ENCODE peak calls at places on chromosomes 5 and 9, in four cellular contexts. One of them, this sample, is unnamed.
A peak's percentile ranks its signal among the peaks of the same experiment; 100 is the strongest.

GRCh38 chr5:58922392-58923171 is 339.7 kb downstream of the RAB3C start:
- DNase-seq in suprapubic skin: peak; percentile 82
- DNase-seq in HepG2: no peak
- DNase-seq in stomach: peak; percentile 85
- DNase-seq in this sample: peak; percentile 52

GRCh38 chr5:124599048-124599973 is 147.1 kb downstream of the ZNF608 start:
- DNase-seq in suprapubic skin: no peak
- DNase-seq in HepG2: peak; percentile 96
- DNase-seq in stomach: peak; percentile 70
- DNase-seq in this sample: no peak

GRCh38 chr9:113309204-113309813 is 6.1 kb upstream of the RNF183 start:
- DNase-seq in suprapubic skin: no peak
- DNase-seq in HepG2: peak; percentile 53
- DNase-seq in stomach: peak; percentile 28
- DNase-seq in this sample: no peak

GRCh38 chr5:151139015-151139414 is 18.6 kb downstream of the ANXA6 start:
- DNase-seq in suprapubic skin: no peak
- DNase-seq in HepG2: no peak
- DNase-seq in stomach: no peak
- DNase-seq in this sample: no peak

GRCh38 chr5:157554180-157555030 is 21.2 kb downstream of the ADAM19 start:
- DNase-seq in suprapubic skin: no peak
- DNase-seq in HepG2: no peak
- DNase-seq in stomach: no peak
- DNase-seq in this sample: no peak

GRCh38 chr9:73845954-73846690 is 651.0 kb upstream of the RORB start:
- DNase-seq in suprapubic skin: no peak
- DNase-seq in HepG2: no peak
- DNase-seq in stomach: no peak
- DNase-seq in this sample: no peak

GRCh38 chr9:127792417-127793031 is 6.7 kb downstream of the CDK9 start:
- DNase-seq in suprapubic skin: no peak
- DNase-seq in HepG2: no peak
- DNase-seq in stomach: no peak
- DNase-seq in this sample: peak; percentile 7

GRCh38 chr5:1763960-1764605 is 35.6 kb downstream of the MRPL36 start:
- DNase-seq in suprapubic skin: peak; percentile 55
- DNase-seq in HepG2: no peak
- DNase-seq in stomach: no peak
- DNase-seq in this sample: peak; percentile 35

GRCh38 chr5:108168915-108169314 is 213.0 kb downstream of the FBXL17 start:
- DNase-seq in suprapubic skin: no peak
- DNase-seq in HepG2: no peak
- DNase-seq in stomach: no peak
- DNase-seq in this sample: no peak

GRCh38 chr5:57413145-57413544 is 69.5 kb downstream of the ACTBL2 start:
- DNase-seq in suprapubic skin: no peak
- DNase-seq in HepG2: no peak
- DNase-seq in stomach: no peak
- DNase-seq in this sample: no peak

GRCh38 chr9:122402403-122403268 is 31.8 kb downstream of the PTGS1 start:
- DNase-seq in suprapubic skin: no peak
- DNase-seq in HepG2: peak; percentile 27
- DNase-seq in stomach: no peak
- DNase-seq in this sample: no peak

GRCh38 chr5:170296935-170297588 is 515 bp downstream of the LCP2 start:
- DNase-seq in suprapubic skin: no peak
- DNase-seq in HepG2: no peak
- DNase-seq in stomach: no peak
- DNase-seq in this sample: no peak

GRCh38 chr9:133103987-133104505 is 17.0 kb downstream of the RALGDS start:
- DNase-seq in suprapubic skin: peak; percentile 64
- DNase-seq in HepG2: no peak
- DNase-seq in stomach: peak; percentile 22
- DNase-seq in this sample: no peak

GRCh38 chr9:116008278-116008677 is 145.3 kb upstream of the PAPPA start:
- DNase-seq in suprapubic skin: no peak
- DNase-seq in HepG2: no peak
- DNase-seq in stomach: no peak
- DNase-seq in this sample: no peak

GRCh38 chr9:127353882-127354281 is 43.1 kb upstream of the SLC2A8 start:
- DNase-seq in suprapubic skin: no peak
- DNase-seq in HepG2: no peak
- DNase-seq in stomach: no peak
- DNase-seq in this sample: no peak

GRCh38 chr5:43000198-43000840 is 39.8 kb downstream of the ANXA2R start:
- DNase-seq in suprapubic skin: no peak
- DNase-seq in HepG2: no peak
- DNase-seq in stomach: no peak
- DNase-seq in this sample: no peak

GRCh38 chr9:70100362-70100761 is 56.7 kb downstream of the MAMDC2 start:
- DNase-seq in suprapubic skin: no peak
- DNase-seq in HepG2: no peak
- DNase-seq in stomach: no peak
- DNase-seq in this sample: peak; percentile 35

GRCh38 chr5:179765400-179765799 is 28.4 kb upstream of the LTC4S start:
- DNase-seq in suprapubic skin: no peak
- DNase-seq in HepG2: no peak
- DNase-seq in stomach: no peak
- DNase-seq in this sample: no peak

GRCh38 chr5:24642022-24642421 is 2.8 kb downstream of the CDH10 start:
- DNase-seq in suprapubic skin: no peak
- DNase-seq in HepG2: peak; percentile 16
- DNase-seq in stomach: no peak
- DNase-seq in this sample: no peak
- TF ChIP-seq CTCF in suprapubic skin: no peak
- TF ChIP-seq CTCF in HepG2: peak; percentile 55
- TF ChIP-seq CTCF in stomach: no peak
- TF ChIP-seq CTCF in this sample: no peak

DNA sequence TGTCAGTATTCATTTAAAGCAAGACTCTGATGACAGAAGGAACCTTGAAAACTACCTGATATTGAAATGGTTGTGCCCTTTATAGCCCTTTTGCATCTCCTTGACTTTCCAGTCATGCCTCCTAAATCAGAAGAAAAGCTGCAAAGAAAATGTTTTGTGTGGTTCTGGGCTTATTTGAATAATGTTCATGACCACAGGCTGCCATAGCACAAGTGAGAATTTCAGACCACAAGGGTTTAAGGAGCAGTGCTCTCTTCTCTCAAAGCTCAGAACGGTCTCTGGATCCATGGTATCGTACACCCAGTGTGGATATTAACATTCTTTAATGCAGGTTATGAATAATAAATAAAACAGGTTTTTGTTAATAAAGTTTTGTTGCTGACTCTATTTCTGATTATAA is 54.2 kb downstream of the GPR107 start:
- DNase-seq in suprapubic skin: no peak
- DNase-seq in HepG2: no peak
- DNase-seq in stomach: no peak
- DNase-seq in this sample: no peak
- H3K4me3 ChIP-seq in suprapubic skin: no peak overlapping the region
- H3K4me3 ChIP-seq in HepG2: no peak overlapping the region
- H3K4me3 ChIP-seq in stomach: no peak overlapping the region
- H3K4me3 ChIP-seq in this sample: no peak overlapping the region

GRCh38 chr9:717722-718121 is 123.8 kb upstream of the DMRT1 start:
- DNase-seq in suprapubic skin: no peak
- DNase-seq in HepG2: no peak
- DNase-seq in stomach: no peak
- DNase-seq in this sample: no peak

GRCh38 chr9:713046-713445 is 128.5 kb upstream of the DMRT1 start:
- DNase-seq in suprapubic skin: no peak
- DNase-seq in HepG2: no peak
- DNase-seq in stomach: no peak
- DNase-seq in this sample: no peak

GRCh38 chr9:715743-716400 is 125.6 kb upstream of the DMRT1 start:
- DNase-seq in suprapubic skin: no peak
- DNase-seq in HepG2: peak; percentile 53
- DNase-seq in stomach: no peak
- DNase-seq in this sample: no peak

GRCh38 chr9:714675-715074 is 126.8 kb upstream of the DMRT1 start:
- DNase-seq in suprapubic skin: no peak
- DNase-seq in HepG2: no peak
- DNase-seq in stomach: no peak
- DNase-seq in this sample: no peak

GRCh38 chr9:715310-715709 is 126.2 kb upstream of the DMRT1 start:
- DNase-seq in suprapubic skin: no peak
- DNase-seq in HepG2: no peak
- DNase-seq in stomach: no peak
- DNase-seq in this sample: no peak
- TF ChIP-seq EP300 in suprapubic skin: no peak
- TF ChIP-seq EP300 in HepG2: no peak
- TF ChIP-seq EP300 in stomach: no peak
- TF ChIP-seq EP300 in this sample: no peak

GRCh38 chr5:81700166-81700565 is 50.7 kb downstream of the SSBP2 start:
- DNase-seq in suprapubic skin: no peak
- DNase-seq in HepG2: no peak
- DNase-seq in stomach: no peak
- DNase-seq in this sample: no peak

GRCh38 chr5:81708889-81709288 is 42.0 kb downstream of the SSBP2 start:
- DNase-seq in suprapubic skin: no peak
- DNase-seq in HepG2: no peak
- DNase-seq in stomach: no peak
- DNase-seq in this sample: no peak

GRCh38 chr5:81698806-81699205 is 52.1 kb downstream of the SSBP2 start:
- DNase-seq in suprapubic skin: no peak
- DNase-seq in HepG2: no peak
- DNase-seq in stomach: no peak
- DNase-seq in this sample: no peak

DNA sequence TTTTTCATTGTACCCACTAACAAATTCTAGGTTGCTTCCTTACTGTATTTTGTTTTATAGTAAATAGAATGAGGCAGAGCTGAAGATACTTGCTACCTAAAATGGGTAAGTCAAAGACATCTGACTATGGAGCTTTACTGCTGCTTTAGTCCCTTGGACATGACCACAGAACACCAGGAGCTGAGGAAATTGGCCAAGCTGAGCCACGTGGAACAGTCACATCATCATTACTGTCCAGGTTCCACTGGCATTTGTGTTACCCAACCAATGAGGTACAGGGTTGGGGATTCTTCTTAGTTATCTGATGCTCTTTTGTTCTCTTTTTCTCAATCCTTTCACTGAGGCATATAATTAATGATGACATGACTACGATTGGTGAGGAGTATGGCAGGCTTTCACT is 47.1 kb downstream of the SSBP2 start:
- DNase-seq in suprapubic skin: no peak
- DNase-seq in HepG2: no peak
- DNase-seq in stomach: no peak
- DNase-seq in this sample: no peak
- TF ChIP-seq CTCF in suprapubic skin: no peak
- TF ChIP-seq CTCF in HepG2: no peak
- TF ChIP-seq CTCF in stomach: no peak
- TF ChIP-seq CTCF in this sample: no peak

GRCh38 chr5:147780924-147781530 is 1.5 kb downstream of the JAKMIP2 start:
- DNase-seq in suprapubic skin: no peak
- DNase-seq in HepG2: no peak
- DNase-seq in stomach: no peak
- DNase-seq in this sample: no peak
- H3K4me3 ChIP-seq in suprapubic skin: no peak overlapping the region
- H3K4me3 ChIP-seq in HepG2: no peak overlapping the region
- H3K4me3 ChIP-seq in stomach: no peak overlapping the region
- H3K4me3 ChIP-seq in this sample: no peak overlapping the region

DNA sequence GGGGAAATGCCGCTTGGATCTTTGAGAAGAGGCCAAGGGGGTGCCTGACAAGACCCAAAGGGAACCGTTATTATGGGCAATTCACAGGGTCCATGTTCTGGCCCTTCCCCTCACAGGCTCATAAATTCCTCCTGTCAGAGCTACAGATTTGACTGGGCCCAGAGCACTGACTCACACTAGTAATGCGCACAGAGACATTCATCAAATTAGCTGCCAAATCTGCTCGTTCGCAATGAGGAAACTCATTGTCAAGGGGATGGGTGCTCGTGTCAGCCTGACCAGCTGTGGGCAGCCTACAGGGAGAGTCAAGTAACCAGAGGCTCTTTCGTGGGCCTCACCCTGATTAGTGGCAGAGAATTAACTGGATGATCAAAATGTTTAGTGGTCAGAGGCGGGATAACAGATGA is 377.4 kb downstream of the ACTL7B start:
- DNase-seq in suprapubic skin: peak; percentile 66
- DNase-seq in HepG2: no peak
- DNase-seq in stomach: no peak
- DNase-seq in this sample: no peak
- TF ChIP-seq EP300 in suprapubic skin: no peak
- TF ChIP-seq EP300 in HepG2: no peak
- TF ChIP-seq EP300 in stomach: no peak
- TF ChIP-seq EP300 in this sample: no peak